ENCODE peak calls at places on chromosome 19, in ten cellular contexts. Q is glutamatergic neuron; T is heart right ventricle; W is ovary; Z is GM12865; V is CD8-positive, alpha-beta T cell; R is fibroblast of lung; S is tibial nerve; A is pancreas; L is sigmoid colon. F is an unnamed sample.

GRCh38 chr19:43997631-43998290 is 5.0 kb upstream of the ZNF230 start:
- DNase-seq in Q (no peak), T (peak), W (no peak), Z (no peak), V (no peak), R (peak), S (no peak), A (no peak), L (no peak), F (no peak)

GRCh38 chr19:27974082-27974513 is 1238.9 kb downstream of the UQCRFS1 start:
- DNase-seq in Q (peak), T (no peak), W (no peak), Z (peak), V (no peak), R (peak), S (no peak), A (no peak), L (no peak), F (peak)

GRCh38 chr19:41940443-41941409 is 12.5 kb upstream of the ERFL start:
- DNase-seq in Q (no peak), T (no peak), W (no peak), Z (peak), V (no peak), R (no peak), S (no peak), A (no peak), L (no peak), F (peak)

GRCh38 chr19:51687791-51688664 is 5.1 kb upstream of the SPACA6 start:
- DNase-seq in Q (peak), T (peak), W (peak), Z (no peak), V (no peak), R (peak), S (peak), A (peak), L (peak), F (no peak)

GRCh38 chr19:55640043-55640576 is 692 bp upstream of the ZNF580 start:
- DNase-seq in Q (peak), T (peak), W (peak), Z (peak), V (peak), R (peak), S (no peak), A (peak), L (peak), F (peak)

GRCh38 chr19:3154957-3155736 is 19.3 kb downstream of the GNA15 start:
- DNase-seq in Q (no peak), T (peak), W (peak), Z (peak), V (peak), R (peak), S (no peak), A (no peak), L (peak), F (peak)

GRCh38 chr19:38693380-38694223 is 46.2 kb downstream of the ACTN4 start:
- DNase-seq in Q (no peak), T (peak), W (no peak), Z (peak), V (no peak), R (peak), S (no peak), A (no peak), L (no peak), F (peak)

GRCh38 chr19:35451278-35452096 is 3.4 kb downstream of the FFAR2 start:
- DNase-seq in Q (no peak), T (no peak), W (no peak), Z (peak), V (no peak), R (no peak), S (no peak), A (no peak), L (no peak), F (peak)

DNA sequence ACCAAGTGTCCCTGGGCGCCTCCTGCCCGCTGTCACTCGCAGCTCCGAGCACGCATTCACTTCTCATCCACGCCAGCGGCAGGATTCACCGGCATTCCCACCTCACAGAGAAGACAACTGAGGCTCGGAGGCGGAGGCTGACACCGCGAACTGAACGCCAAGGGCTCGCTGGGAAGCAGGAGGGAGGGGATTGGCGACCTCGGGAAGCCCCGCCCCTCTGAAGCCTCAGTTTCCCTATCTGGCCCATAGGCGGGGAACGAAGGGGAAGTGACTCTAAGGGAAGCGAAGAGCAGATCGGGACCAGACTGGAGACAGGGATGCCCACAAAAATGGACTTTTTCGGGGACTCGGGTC is 256 bp downstream of the MICOS13 start:
- DNase-seq in Q (peak), T (no peak), W (no peak), Z (no peak), V (no peak), R (no peak), S (no peak), A (no peak), L (peak), F (no peak)
- TF ChIP-seq CTCF in Q (no peak), T (no peak), W (no peak), Z (no peak), V (no peak), R (no peak), S (peak), A (no peak), L (no peak), F (no peak)

GRCh38 chr19:50602496-50602895 is 34.3 kb upstream of the LRRC4B start:
- DNase-seq in Q (no peak), T (no peak), W (no peak), Z (no peak), V (no peak), R (no peak), S (no peak), A (no peak), L (no peak), F (no peak)

GRCh38 chr19:50607388-50607787 is 32.3 kb downstream of the SYT3 start:
- DNase-seq in Q (no peak), T (no peak), W (no peak), Z (no peak), V (no peak), R (no peak), S (no peak), A (no peak), L (no peak), F (peak)

GRCh38 chr19:50602935-50603334 is 34.7 kb upstream of the LRRC4B start:
- DNase-seq in Q (no peak), T (no peak), W (no peak), Z (no peak), V (no peak), R (no peak), S (no peak), A (no peak), L (no peak), F (no peak)

GRCh38 chr19:50607874-50608785 is 31.6 kb downstream of the SYT3 start:
- DNase-seq in Q (peak), T (peak), W (peak), Z (peak), V (peak), R (peak), S (no peak), A (peak), L (peak), F (peak)
- TF ChIP-seq CTCF in Q (peak), T (no peak), W (no peak), Z (peak), V (no peak), R (peak), S (no peak), A (no peak), L (no peak), F (peak)

GRCh38 chr19:14826006-14826405 is 9.0 kb downstream of the OR7A5 start:
- DNase-seq in Q (no peak), T (no peak), W (no peak), Z (no peak), V (no peak), R (no peak), S (no peak), A (no peak), L (no peak), F (no peak)

GRCh38 chr19:14818588-14818987 is 16.4 kb downstream of the OR7A5 start:
- DNase-seq in Q (no peak), T (no peak), W (no peak), Z (no peak), V (no peak), R (no peak), S (no peak), A (no peak), L (no peak), F (no peak)

GRCh38 chr19:14817052-14817451 is 17.9 kb downstream of the OR7A5 start:
- DNase-seq in Q (no peak), T (no peak), W (no peak), Z (no peak), V (no peak), R (no peak), S (no peak), A (no peak), L (no peak), F (no peak)

DNA sequence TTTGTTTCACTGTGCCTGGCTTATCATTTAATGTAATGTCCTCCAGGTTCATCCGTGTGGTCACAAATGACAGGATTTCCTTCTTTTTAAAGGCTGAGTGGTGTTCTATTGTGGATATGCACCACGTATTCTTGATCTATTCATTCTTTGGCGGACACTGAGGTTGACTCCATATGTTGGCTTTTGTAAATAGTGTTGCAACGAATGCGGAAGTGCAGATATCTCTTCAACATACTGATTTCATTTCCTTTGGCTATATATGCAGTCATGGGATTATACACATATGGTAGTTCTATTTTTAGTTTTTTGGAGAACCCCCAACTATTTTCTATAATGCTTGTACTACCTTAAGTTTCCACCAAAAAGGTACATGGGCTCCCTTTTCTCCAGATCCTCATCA is 13.0 kb downstream of the OR7A5 start:
- DNase-seq in Q (no peak), T (no peak), W (no peak), Z (no peak), V (no peak), R (no peak), S (no peak), A (no peak), L (no peak), F (no peak)
- TF ChIP-seq CTCF in Q (no peak), T (no peak), W (no peak), Z (no peak), V (no peak), R (no peak), S (no peak), A (no peak), L (no peak), F (no peak)

DNA sequence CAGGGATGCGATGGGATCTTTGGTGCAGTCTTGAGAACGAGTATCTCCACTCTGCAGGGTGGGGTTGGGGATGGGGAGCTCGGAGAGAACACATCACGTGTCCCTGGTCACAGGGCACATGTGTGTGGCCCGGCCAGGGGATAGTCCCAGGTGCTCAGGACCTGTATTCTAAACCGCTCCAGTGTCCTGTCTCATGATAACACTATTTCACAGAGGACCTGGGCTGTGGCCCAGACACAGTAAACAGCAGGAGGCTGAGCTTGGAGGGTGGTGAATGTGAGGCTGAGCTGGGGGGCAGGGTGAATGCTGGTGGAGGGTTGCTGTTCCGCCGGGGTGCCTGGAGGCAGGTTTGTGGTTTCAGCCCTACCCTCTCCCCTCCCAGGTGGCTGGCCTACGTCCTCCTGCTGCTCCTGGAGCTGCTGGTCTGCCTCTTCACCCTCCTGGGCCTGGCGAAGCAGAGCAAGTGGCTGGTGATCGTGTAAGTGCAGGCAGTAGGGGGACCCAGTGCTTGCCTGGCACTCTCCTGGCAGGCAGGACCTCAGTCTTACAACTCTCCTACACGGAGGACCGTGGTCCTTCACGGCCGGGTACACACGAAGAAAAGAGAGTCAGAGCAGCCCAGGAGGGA is 11.1 kb downstream of the TTYH1 start:
- DNase-seq in Q (no peak), T (no peak), W (no peak), Z (no peak), V (no peak), R (no peak), S (no peak), A (no peak), L (no peak), F (no peak)
- TF ChIP-seq CTCF in Q (no peak), T (no peak), W (no peak), Z (no peak), V (no peak), R (no peak), S (no peak), A (no peak), L (no peak), F (no peak)

GRCh38 chr19:45917421-45918091 is 3.0 kb upstream of the NANOS2 start:
- DNase-seq in Q (no peak), T (no peak), W (no peak), Z (no peak), V (no peak), R (no peak), S (no peak), A (no peak), L (no peak), F (no peak)
- TF ChIP-seq CTCF in Q (no peak), T (no peak), W (no peak), Z (no peak), V (no peak), R (no peak), S (no peak), A (no peak), L (no peak), F (no peak)

GRCh38 chr19:23286477-23286876 is 36.3 kb upstream of the ZNF724 start:
- DNase-seq in Q (no peak), T (no peak), W (no peak), Z (peak), V (no peak), R (no peak), S (no peak), A (no peak), L (no peak), F (no peak)
- TF ChIP-seq CTCF in Q (peak), T (no peak), W (no peak), Z (peak), V (peak), R (peak), S (no peak), A (no peak), L (no peak), F (no peak)